ENCODE peak calls at places on chromosomes 16 and 17, in four cellular contexts. One of them, this sample, is unnamed.

GRCh38 chr16:16120382-16121184 is 102.7 kb downstream of the ABCC6 start:
- DNase-seq in neural progenitor cell: no peak
- DNase-seq in psoas muscle: peak; percentile 27
- DNase-seq in left ventricle myocardium inferior: peak; percentile 64
- DNase-seq in this sample: peak; percentile 67

GRCh38 chr17:18226284-18226945 is 980 bp downstream of the LLGL1 start:
- DNase-seq in neural progenitor cell: no peak
- DNase-seq in psoas muscle: no peak
- DNase-seq in left ventricle myocardium inferior: no peak
- DNase-seq in this sample: no peak

GRCh38 chr17:33106525-33107162 is 115.0 kb downstream of the SPACA3 start:
- DNase-seq in neural progenitor cell: no peak
- DNase-seq in psoas muscle: no peak
- DNase-seq in left ventricle myocardium inferior: no peak
- DNase-seq in this sample: no peak

GRCh38 chr16:1055557-1055924 is 17.0 kb upstream of the SSTR5 start:
- DNase-seq in neural progenitor cell: no peak
- DNase-seq in psoas muscle: no peak
- DNase-seq in left ventricle myocardium inferior: no peak
- DNase-seq in this sample: no peak

GRCh38 chr17:63345598-63345997 is 100.5 kb downstream of the CYB561 start:
- DNase-seq in neural progenitor cell: no peak
- DNase-seq in psoas muscle: no peak
- DNase-seq in left ventricle myocardium inferior: no peak
- DNase-seq in this sample: no peak

GRCh38 chr17:72560303-72561247 is 439.8 kb downstream of the SOX9 start:
- DNase-seq in neural progenitor cell: peak; percentile 80
- DNase-seq in psoas muscle: no peak
- DNase-seq in left ventricle myocardium inferior: no peak
- DNase-seq in this sample: peak; percentile 88

GRCh38 chr17:77995146-77995852 is 36.8 kb downstream of the TNRC6C start:
- DNase-seq in neural progenitor cell: peak; percentile 16
- DNase-seq in psoas muscle: peak; percentile 47
- DNase-seq in left ventricle myocardium inferior: peak; percentile 72
- DNase-seq in this sample: no peak

GRCh38 chr17:39183766-39184165 is 13.7 kb downstream of the CACNB1 start:
- DNase-seq in neural progenitor cell: no peak
- DNase-seq in psoas muscle: no peak
- DNase-seq in left ventricle myocardium inferior: no peak
- DNase-seq in this sample: no peak

GRCh38 chr16:14669776-14670175 is 24.3 kb downstream of the PLA2G10 start:
- DNase-seq in neural progenitor cell: no peak
- DNase-seq in psoas muscle: no peak
- DNase-seq in left ventricle myocardium inferior: no peak
- DNase-seq in this sample: peak; percentile 66

GRCh38 chr16:12532871-12533610 is 270.6 kb downstream of the CPPED1 start:
- DNase-seq in neural progenitor cell: no peak
- DNase-seq in psoas muscle: no peak
- DNase-seq in left ventricle myocardium inferior: no peak
- DNase-seq in this sample: no peak

GRCh38 chr16:58128181-58128631 is 975 bp downstream of the CFAP20 start:
- DNase-seq in neural progenitor cell: peak; percentile 17
- DNase-seq in psoas muscle: no peak
- DNase-seq in left ventricle myocardium inferior: no peak
- DNase-seq in this sample: no peak

GRCh38 chr16:35319536-35320192 is 1860.3 kb downstream of the TP53TG3F start:
- DNase-seq in neural progenitor cell: no peak
- DNase-seq in psoas muscle: no peak
- DNase-seq in left ventricle myocardium inferior: no peak
- DNase-seq in this sample: no peak

GRCh38 chr16:53664724-53665345 is 38.8 kb downstream of the RPGRIP1L start:
- DNase-seq in neural progenitor cell: no peak
- DNase-seq in psoas muscle: no peak
- DNase-seq in left ventricle myocardium inferior: no peak
- DNase-seq in this sample: no peak

GRCh38 chr17:3924421-3925350 is 8.4 kb upstream of the P2RX1 start:
- DNase-seq in neural progenitor cell: no peak
- DNase-seq in psoas muscle: no peak
- DNase-seq in left ventricle myocardium inferior: peak; percentile 54
- DNase-seq in this sample: no peak

GRCh38 chr16:87044031-87044380 is 273.2 kb downstream of the C16orf95 start:
- DNase-seq in neural progenitor cell: no peak
- DNase-seq in psoas muscle: no peak
- DNase-seq in left ventricle myocardium inferior: no peak
- DNase-seq in this sample: no peak

GRCh38 chr17:44749076-44750020 is 9.4 kb upstream of the ADAM11 start:
- DNase-seq in neural progenitor cell: no peak
- DNase-seq in psoas muscle: no peak
- DNase-seq in left ventricle myocardium inferior: peak; percentile 38
- DNase-seq in this sample: no peak

GRCh38 chr16:89018605-89019158 is 41.7 kb upstream of the CBFA2T3 start:
- DNase-seq in neural progenitor cell: no peak
- DNase-seq in psoas muscle: peak; percentile 5
- DNase-seq in left ventricle myocardium inferior: peak; percentile 7
- DNase-seq in this sample: no peak

GRCh38 chr16:49809561-49809960 is 46.4 kb downstream of the ZNF423 start:
- DNase-seq in neural progenitor cell: no peak
- DNase-seq in psoas muscle: no peak
- DNase-seq in left ventricle myocardium inferior: no peak
- DNase-seq in this sample: no peak

GRCh38 chr16:49809112-49809511 is 46.8 kb downstream of the ZNF423 start:
- DNase-seq in neural progenitor cell: no peak
- DNase-seq in psoas muscle: no peak
- DNase-seq in left ventricle myocardium inferior: no peak
- DNase-seq in this sample: no peak

GRCh38 chr16:49811630-49812334 is 44.1 kb downstream of the ZNF423 start:
- DNase-seq in neural progenitor cell: peak; percentile 55
- DNase-seq in psoas muscle: peak; percentile 68
- DNase-seq in left ventricle myocardium inferior: no peak
- DNase-seq in this sample: no peak

DNA sequence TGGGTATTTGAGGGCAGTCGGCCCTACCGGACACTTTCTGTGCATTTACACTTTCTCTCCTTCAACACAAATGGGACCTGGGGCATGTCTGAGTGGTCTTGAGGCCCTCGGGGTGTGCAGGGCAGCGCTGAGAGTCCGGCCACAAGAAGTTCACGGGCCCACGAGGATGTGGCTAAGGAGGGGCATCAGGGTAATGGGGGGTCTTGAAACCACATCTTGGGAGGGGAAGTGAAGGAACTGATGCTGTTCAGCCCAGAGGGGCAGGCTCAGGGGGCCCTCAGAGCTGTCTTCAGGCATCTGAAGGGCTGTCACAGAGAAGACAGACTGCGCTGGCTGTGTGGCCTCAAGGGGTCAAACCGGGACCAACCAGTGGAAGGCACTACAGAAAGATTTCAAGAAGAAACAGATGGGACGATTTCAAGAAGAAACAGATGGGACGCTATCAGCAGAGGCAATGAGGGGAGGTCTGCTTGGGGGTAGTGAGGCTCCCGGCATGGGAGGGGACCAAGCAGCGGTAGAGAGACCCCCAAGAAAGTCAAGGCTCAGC is 45.1 kb downstream of the ZNF423 start:
- DNase-seq in neural progenitor cell: no peak
- DNase-seq in psoas muscle: no peak
- DNase-seq in left ventricle myocardium inferior: no peak
- DNase-seq in this sample: no peak
- H3K4me3 ChIP-seq in neural progenitor cell: no peak overlapping the region
- H3K4me3 ChIP-seq in psoas muscle: peak overlapping the region; percentile 41
- H3K4me3 ChIP-seq in left ventricle myocardium inferior: no peak overlapping the region
- H3K4me3 ChIP-seq in this sample: no peak overlapping the region

GRCh38 chr16:11407047-11407982 is 62.1 kb downstream of the RMI2 start:
- DNase-seq in neural progenitor cell: peak; percentile 77
- DNase-seq in psoas muscle: no peak
- DNase-seq in left ventricle myocardium inferior: no peak
- DNase-seq in this sample: no peak

GRCh38 chr16:11403920-11404319 is 58.7 kb downstream of the RMI2 start:
- DNase-seq in neural progenitor cell: no peak
- DNase-seq in psoas muscle: no peak
- DNase-seq in left ventricle myocardium inferior: no peak
- DNase-seq in this sample: no peak

GRCh38 chr16:11404608-11405007 is 59.3 kb downstream of the RMI2 start:
- DNase-seq in neural progenitor cell: no peak
- DNase-seq in psoas muscle: no peak
- DNase-seq in left ventricle myocardium inferior: no peak
- DNase-seq in this sample: no peak

GRCh38 chr16:11406177-11406560 is 60.9 kb downstream of the RMI2 start:
- DNase-seq in neural progenitor cell: no peak
- DNase-seq in psoas muscle: no peak
- DNase-seq in left ventricle myocardium inferior: no peak
- DNase-seq in this sample: no peak

GRCh38 chr16:11405331-11406176 is 60.3 kb downstream of the RMI2 start:
- DNase-seq in neural progenitor cell: peak; percentile 56
- DNase-seq in psoas muscle: no peak
- DNase-seq in left ventricle myocardium inferior: no peak
- DNase-seq in this sample: no peak
- TF ChIP-seq CTCF in neural progenitor cell: peak; percentile 59
- TF ChIP-seq CTCF in psoas muscle: peak; percentile 35
- TF ChIP-seq CTCF in left ventricle myocardium inferior: peak; percentile 64
- TF ChIP-seq CTCF in this sample: peak; percentile 59

DNA sequence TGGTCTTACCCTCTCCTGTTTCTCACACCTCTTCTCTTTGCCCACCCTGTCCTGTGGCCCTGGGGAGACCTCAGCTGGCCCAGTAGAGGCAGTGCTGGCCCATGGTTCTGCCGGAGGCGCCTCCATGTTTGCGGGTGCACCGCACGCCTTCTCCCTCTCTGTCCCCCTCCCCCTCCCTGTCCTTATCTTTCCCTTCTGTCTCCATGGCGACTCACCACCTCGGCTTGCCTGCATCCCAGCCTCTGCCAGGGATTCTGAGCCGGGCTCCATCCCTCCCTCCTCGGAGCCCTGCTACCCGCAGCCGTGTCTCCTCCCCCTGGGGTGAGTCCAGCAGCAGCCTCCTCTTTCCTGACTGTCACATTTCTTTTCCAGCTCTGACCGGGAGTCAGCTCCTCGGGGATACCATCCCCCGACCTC is at the start of gene RNF112:
- DNase-seq in neural progenitor cell: peak; percentile 51
- DNase-seq in psoas muscle: peak; percentile 45
- DNase-seq in left ventricle myocardium inferior: peak; percentile 41
- DNase-seq in this sample: no peak
- H3K4me3 ChIP-seq in neural progenitor cell: no peak within 1 kb of the TSS
- H3K4me3 ChIP-seq in psoas muscle: peak within 1 kb of the TSS; percentile 35
- H3K4me3 ChIP-seq in left ventricle myocardium inferior: peak within 1 kb of the TSS; percentile 55
- H3K4me3 ChIP-seq in this sample: peak within 1 kb of the TSS; percentile 31

DNA sequence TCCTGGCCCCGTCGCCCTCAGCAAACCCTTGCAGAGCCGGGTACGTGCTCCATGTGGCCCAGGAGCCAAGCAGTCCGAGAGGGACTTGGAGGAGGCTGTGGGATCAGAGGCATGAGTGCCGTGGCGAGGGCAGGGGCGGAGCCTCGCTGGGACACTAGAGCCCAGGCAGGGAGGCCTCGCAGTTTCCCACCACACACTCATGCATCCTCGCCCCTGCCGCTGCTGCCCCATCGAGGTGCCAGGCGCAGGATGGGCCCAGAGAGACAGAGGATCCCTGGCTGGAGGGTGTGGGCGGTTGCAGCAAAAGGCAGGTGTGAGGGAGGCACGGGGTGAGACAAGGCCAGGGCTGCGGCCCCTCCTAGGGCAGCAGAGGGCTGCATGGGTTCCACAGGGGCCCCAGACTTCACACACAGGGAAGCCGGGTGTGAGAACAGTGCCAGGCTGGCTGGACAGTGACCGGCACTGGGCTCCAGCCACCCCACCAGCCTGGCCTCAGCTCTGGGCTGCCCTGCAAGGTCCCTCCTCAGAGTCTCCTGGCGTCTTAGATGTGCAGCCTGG is 7.7 kb downstream of the BCAR1 start:
- DNase-seq in neural progenitor cell: no peak
- DNase-seq in psoas muscle: no peak
- DNase-seq in left ventricle myocardium inferior: no peak
- DNase-seq in this sample: no peak
- TF ChIP-seq CTCF in neural progenitor cell: no peak
- TF ChIP-seq CTCF in psoas muscle: no peak
- TF ChIP-seq CTCF in left ventricle myocardium inferior: no peak
- TF ChIP-seq CTCF in this sample: no peak

GRCh38 chr16:22670044-22670536 is 143.9 kb upstream of the HS3ST2 start:
- DNase-seq in neural progenitor cell: no peak
- DNase-seq in psoas muscle: no peak
- DNase-seq in left ventricle myocardium inferior: no peak
- DNase-seq in this sample: no peak
- H3K4me3 ChIP-seq in neural progenitor cell: no peak overlapping the region
- H3K4me3 ChIP-seq in psoas muscle: no peak overlapping the region
- H3K4me3 ChIP-seq in left ventricle myocardium inferior: no peak overlapping the region
- H3K4me3 ChIP-seq in this sample: no peak overlapping the region

GRCh38 chr17:704111-704864 is 10.4 kb downstream of the VPS53 start:
- DNase-seq in neural progenitor cell: no peak
- DNase-seq in psoas muscle: no peak
- DNase-seq in left ventricle myocardium inferior: no peak
- DNase-seq in this sample: no peak

GRCh38 chr17:705863-706262 is 8.8 kb downstream of the VPS53 start:
- DNase-seq in neural progenitor cell: no peak
- DNase-seq in psoas muscle: no peak
- DNase-seq in left ventricle myocardium inferior: no peak
- DNase-seq in this sample: no peak

GRCh38 chr17:705011-705410 is 9.6 kb downstream of the VPS53 start:
- DNase-seq in neural progenitor cell: no peak
- DNase-seq in psoas muscle: no peak
- DNase-seq in left ventricle myocardium inferior: no peak
- DNase-seq in this sample: no peak

GRCh38 chr17:700504-701094 is 14.0 kb downstream of the VPS53 start:
- DNase-seq in neural progenitor cell: peak; percentile 38
- DNase-seq in psoas muscle: no peak
- DNase-seq in left ventricle myocardium inferior: no peak
- DNase-seq in this sample: no peak

DNA sequence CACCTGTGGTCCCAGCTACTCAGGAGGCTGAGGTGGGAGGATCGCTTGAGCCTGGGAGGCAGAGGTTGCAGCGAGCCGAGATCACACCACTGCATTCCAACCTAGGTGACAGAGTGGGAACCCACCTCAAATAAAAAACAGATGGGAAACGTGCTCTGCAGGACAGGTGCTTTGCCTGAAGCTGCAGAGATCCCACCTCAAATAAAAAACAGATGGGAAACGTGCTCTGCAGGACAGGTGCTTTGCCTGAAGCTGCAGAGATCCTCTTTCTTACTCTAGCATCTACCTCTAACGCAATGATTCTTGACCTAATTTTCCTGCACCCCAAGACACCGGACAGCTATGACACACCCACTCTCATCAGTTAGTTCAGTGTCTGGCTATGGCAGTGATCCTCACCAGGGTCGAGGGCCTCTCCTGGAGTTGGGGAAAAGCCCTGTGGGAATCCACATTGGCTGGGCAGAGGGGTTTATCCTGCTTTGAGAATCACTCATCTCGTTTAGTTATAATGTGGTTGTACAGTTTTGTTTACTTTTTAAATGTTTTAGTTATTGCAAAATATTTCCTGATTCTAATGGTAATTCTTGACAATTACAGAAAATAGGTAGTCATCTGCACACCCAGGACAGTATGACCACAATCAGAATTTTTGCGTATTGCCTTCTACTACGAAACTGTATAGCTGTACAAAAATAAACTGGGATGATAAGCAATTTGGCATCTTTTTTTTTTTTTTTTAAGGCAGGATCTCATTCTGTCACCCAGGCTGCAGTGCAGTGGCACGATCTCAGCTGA is 11.4 kb downstream of the VPS53 start:
- DNase-seq in neural progenitor cell: no peak
- DNase-seq in psoas muscle: no peak
- DNase-seq in left ventricle myocardium inferior: no peak
- DNase-seq in this sample: no peak
- TF ChIP-seq CTCF in neural progenitor cell: no peak
- TF ChIP-seq CTCF in psoas muscle: no peak
- TF ChIP-seq CTCF in left ventricle myocardium inferior: no peak
- TF ChIP-seq CTCF in this sample: no peak

This sample was measured in upper lobe of right lung.